ENCODE peak calls at places on chromosomes 12 and 14, in ten cellular contexts. C is cardiac fibroblast, K is AG09309, H is hepatocyte, P is fibroblast of lung, X is astrocyte of the spinal cord, B is fibroblast of mammary gland, I is heart right ventricle, U is cardiac muscle cell, O is heart left ventricle. E is an unnamed sample.
A peak's percentile ranks its signal among the peaks of the same experiment; 100 is the strongest.

GRCh38 chr12:27616356-27617150 is 79.7 kb upstream of the REP15 start:
- DNase-seq in B (no peak), U (peak; percentile 20), K (no peak), P (no peak), H (no peak), C (no peak), I (no peak), O (no peak), X (no peak), E (no peak)

GRCh38 chr12:98823012-98823411 is 177.9 kb downstream of the APAF1 start:
- DNase-seq in K (no peak), C (no peak), B (no peak), P (no peak), H (no peak), X (no peak), U (no peak), O (no peak), I (no peak), E (no peak)

GRCh38 chr14:36866867-36867266 is 205.2 kb downstream of the PAX9 start:
- DNase-seq in I (no peak), K (no peak), B (no peak), P (no peak), O (no peak), H (no peak), C (no peak), U (no peak), X (no peak), E (no peak)

GRCh38 chr14:99572173-99572999 is 31.6 kb downstream of the CCDC85C start:
- DNase-seq in O (no peak), B (no peak), C (no peak), P (no peak), I (no peak), H (peak; percentile 67), U (no peak), X (no peak), K (no peak), E (no peak)

GRCh38 chr12:104682790-104683279 is 226.1 kb downstream of the CHST11 start:
- DNase-seq in C (no peak), O (no peak), U (no peak), I (no peak), X (no peak), K (no peak), H (no peak), B (no peak), P (no peak), E (no peak)

GRCh38 chr12:48105321-48105866 is 485 bp downstream of the SENP1 start:
- DNase-seq in U (no peak), O (no peak), I (no peak), P (peak; percentile 5), K (no peak), H (peak; percentile 6), C (peak; percentile 43), X (no peak), B (no peak), E (peak; percentile 19)

GRCh38 chr14:105155681-105156413 is 12.7 kb downstream of the JAG2 start:
- DNase-seq in H (no peak), K (no peak), X (no peak), U (no peak), I (peak; percentile 10), C (no peak), P (no peak), O (no peak), B (no peak), E (peak; percentile 40)

GRCh38 chr14:82075566-82075965 is 541.9 kb upstream of the SEL1L start:
- DNase-seq in I (peak; percentile 18), O (no peak), U (peak; percentile 1), K (no peak), B (no peak), C (peak; percentile 5), X (no peak), P (no peak), H (peak; percentile 85), E (peak; percentile 87)

GRCh38 chr14:77962731-77963520 is 163.0 kb downstream of the ADCK1 start:
- DNase-seq in O (no peak), I (no peak), B (no peak), K (no peak), C (no peak), H (no peak), U (peak; percentile 21), P (no peak), X (no peak), E (no peak)

GRCh38 chr14:77967110-77967509 is 167.2 kb downstream of the ADCK1 start:
- DNase-seq in H (no peak), K (no peak), X (no peak), I (no peak), B (no peak), U (no peak), O (no peak), C (no peak), P (no peak), E (no peak)

GRCh38 chr14:77965050-77965449 is 165.1 kb downstream of the ADCK1 start:
- DNase-seq in I (no peak), U (no peak), X (no peak), P (no peak), B (no peak), O (no peak), C (no peak), K (no peak), H (no peak), E (no peak)

GRCh38 chr14:77961853-77962580 is 162.1 kb downstream of the ADCK1 start:
- DNase-seq in O (no peak), C (no peak), H (no peak), K (no peak), X (no peak), U (no peak), B (no peak), I (no peak), P (no peak), E (no peak)

GRCh38 chr14:77965919-77966435 is 166.1 kb downstream of the ADCK1 start:
- DNase-seq in I (no peak), B (peak; percentile 37), K (no peak), P (peak; percentile 11), U (peak; percentile 57), H (peak; percentile 55), O (no peak), X (peak; percentile 31), C (peak; percentile 42), E (peak; percentile 77)
- H3K4me3 ChIP-seq in I (no peak overlapping the region), B (no peak overlapping the region), K (no peak overlapping the region), P (peak overlapping the region; percentile 52), U (no peak overlapping the region), H (peak overlapping the region; percentile 29), O (peak overlapping the region; percentile 37), X (peak overlapping the region; percentile 17), C (peak overlapping the region; percentile 29), E (peak overlapping the region; percentile 58)

GRCh38 chr12:71871116-71871515 is 31.6 kb downstream of the TBC1D15 start:
- DNase-seq in U (peak; percentile 47), C (peak; percentile 64), B (peak; percentile 65), K (no peak), O (no peak), H (no peak), X (peak; percentile 48), P (peak; percentile 73), I (no peak), E (no peak)

GRCh38 chr12:71867131-71867530 is 27.6 kb downstream of the TBC1D15 start:
- DNase-seq in H (no peak), P (no peak), O (no peak), U (no peak), B (no peak), I (no peak), C (no peak), X (no peak), K (no peak), E (no peak)

GRCh38 chr12:71870409-71870808 is 30.9 kb downstream of the TBC1D15 start:
- DNase-seq in P (no peak), C (no peak), U (no peak), I (no peak), H (no peak), B (peak; percentile 13), O (no peak), X (no peak), K (no peak), E (no peak)

GRCh38 chr12:71865166-71865713 is 25.7 kb downstream of the TBC1D15 start:
- DNase-seq in O (no peak), K (peak; percentile 83), X (peak; percentile 87), P (peak; percentile 82), U (peak; percentile 82), I (no peak), H (no peak), C (peak; percentile 98), B (peak; percentile 95), E (no peak)

DNA sequence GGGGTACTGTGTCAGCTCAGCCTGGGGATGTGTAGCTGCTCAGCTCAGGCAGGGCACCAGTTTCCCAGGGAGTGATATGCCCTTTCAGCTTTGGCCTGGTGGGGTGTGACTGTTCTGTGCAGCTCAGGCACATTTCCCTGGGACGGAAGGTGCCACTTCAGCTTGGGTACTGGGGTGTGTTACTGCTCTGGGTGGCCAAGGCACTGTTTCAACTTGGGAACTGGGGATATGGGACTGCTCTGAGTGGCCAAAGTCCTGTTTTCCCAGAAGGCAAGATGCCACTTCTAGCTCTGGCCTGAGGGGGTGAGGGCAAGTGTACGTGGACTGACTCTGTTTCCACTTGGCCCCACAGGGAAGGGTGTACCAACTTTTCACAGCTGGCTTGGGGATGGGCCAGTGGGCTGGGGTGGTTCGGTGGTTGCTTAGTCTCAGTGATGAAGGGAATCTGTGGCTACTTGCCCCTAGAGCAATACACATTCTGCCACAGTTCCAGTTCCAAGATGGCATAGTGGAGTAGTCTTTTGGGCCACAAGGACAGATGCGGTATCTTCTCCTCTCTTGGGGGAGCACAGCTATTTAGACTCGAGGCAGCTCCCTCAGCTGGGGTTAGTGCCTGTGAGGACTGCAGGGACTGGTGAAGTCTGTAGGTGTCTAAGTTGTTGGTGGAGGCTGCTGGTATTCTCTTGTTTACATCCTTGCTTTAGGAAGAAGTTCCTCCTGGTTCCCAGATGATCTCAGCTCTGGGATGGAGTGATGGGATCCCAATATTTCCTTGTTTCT is 26.4 kb downstream of the TBC1D15 start:
- DNase-seq in K (no peak), P (no peak), B (no peak), X (no peak), C (no peak), H (no peak), I (no peak), U (no peak), O (no peak), E (no peak)
- H3K4me3 ChIP-seq in K (no peak overlapping the region), P (no peak overlapping the region), B (no peak overlapping the region), X (no peak overlapping the region), C (no peak overlapping the region), H (no peak overlapping the region), I (no peak overlapping the region), U (no peak overlapping the region), O (no peak overlapping the region), E (no peak overlapping the region)

GRCh38 chr12:109773384-109774011 is 59.7 kb downstream of the TRPV4 start:
- DNase-seq in U (no peak), B (no peak), I (no peak), P (no peak), K (no peak), H (no peak), O (no peak), C (no peak), X (no peak), E (no peak)

GRCh38 chr12:109770104-109770860 is 56.7 kb downstream of the FAM222A start:
- DNase-seq in O (no peak), K (no peak), I (no peak), B (no peak), C (no peak), U (no peak), H (no peak), X (no peak), P (no peak), E (no peak)

GRCh38 chr12:109772622-109773321 is 59.1 kb downstream of the FAM222A start:
- DNase-seq in X (no peak), H (peak; percentile 3), C (no peak), P (no peak), B (no peak), K (no peak), U (no peak), I (no peak), O (no peak), E (no peak)

GRCh38 chr12:109770861-109771670 is 57.4 kb downstream of the FAM222A start:
- DNase-seq in C (no peak), X (no peak), P (no peak), K (no peak), H (peak; percentile 1), B (no peak), U (no peak), O (no peak), I (no peak), E (no peak)

GRCh38 chr12:109771746-109772621 is 58.4 kb downstream of the FAM222A start:
- DNase-seq in C (no peak), O (no peak), U (no peak), I (no peak), H (peak; percentile 5), P (no peak), K (no peak), B (no peak), X (no peak), E (no peak)
- H3K4me3 ChIP-seq in C (no peak overlapping the region), O (no peak overlapping the region), U (no peak overlapping the region), I (no peak overlapping the region), H (no peak overlapping the region), P (no peak overlapping the region), K (no peak overlapping the region), B (no peak overlapping the region), X (no peak overlapping the region), E (no peak overlapping the region)

GRCh38 chr12:57092529-57092862 is 3.6 kb downstream of the NAB2 start:
- DNase-seq in I (no peak), B (no peak), U (no peak), H (no peak), X (no peak), C (no peak), K (no peak), P (no peak), O (no peak), E (no peak)

GRCh38 chr12:57094194-57095160 is 5.6 kb downstream of the NAB2 start:
- DNase-seq in U (no peak), K (no peak), H (no peak), O (no peak), I (no peak), X (no peak), C (no peak), P (no peak), B (no peak), E (no peak)

GRCh38 chr12:57093412-57094193 is 4.7 kb downstream of the NAB2 start:
- DNase-seq in X (peak; percentile 81), H (peak; percentile 77), K (peak; percentile 62), P (peak; percentile 85), I (peak; percentile 75), U (peak; percentile 93), B (peak; percentile 93), O (peak; percentile 85), C (peak; percentile 82), E (peak; percentile 81)

GRCh38 chr12:57091633-57092528 is 3.0 kb downstream of the NAB2 start:
- DNase-seq in O (no peak), B (peak; percentile 30), I (no peak), U (no peak), C (no peak), K (no peak), H (no peak), X (no peak), P (no peak), E (no peak)

GRCh38 chr12:57092876-57093411 is 4.0 kb downstream of the NAB2 start:
- DNase-seq in U (no peak), X (no peak), P (no peak), I (no peak), H (no peak), K (no peak), B (no peak), C (no peak), O (no peak), E (no peak)
- H3K4me3 ChIP-seq in U (no peak overlapping the region), X (no peak overlapping the region), P (peak overlapping the region; percentile 95), I (no peak overlapping the region), H (no peak overlapping the region), K (no peak overlapping the region), B (no peak overlapping the region), C (no peak overlapping the region), O (no peak overlapping the region), E (no peak overlapping the region)

E was measured in GM23338.